ENCODE peak calls at places on chromosomes 12 and 14, in eight cellular contexts. One of them, this sample, is unnamed.

GRCh38 chr14:68172216-68172615 is 352.6 kb downstream of the RAD51B start:
- DNase-seq in A172: no peak
- DNase-seq in GM04504: no peak
- DNase-seq in kidney glomerular epithelial cell: peak; percentile 91
- DNase-seq in stimulated activated CD4-positive, alpha-beta T cell treated with anti-CD3 and anti-CD28 coated beads, TNF-alpha, amount 100 ng/mL, for 24 hours: no peak
- DNase-seq in stimulated activated CD8-positive, alpha-beta memory T cell treated with anti-CD3 and anti-CD28 coated beads, Interleukin-4, amount 100 ng/mL, for 24 hours: no peak
- DNase-seq in activated CD4-positive, alpha-beta T cell treated with anti-CD3 and anti-CD28 coated beads, Interleukin-2, amount 50 U/mL, for 24 hours: no peak
- DNase-seq in SK-MEL-5: no peak
- DNase-seq in this sample: no peak

GRCh38 chr12:89469361-89469760 is 55.2 kb downstream of the GALNT4 start:
- DNase-seq in GM04504: no peak
- DNase-seq in kidney glomerular epithelial cell: no peak
- DNase-seq in stimulated activated CD4-positive, alpha-beta T cell treated with anti-CD3 and anti-CD28 coated beads, TNF-alpha, amount 100 ng/mL, for 24 hours: no peak
- DNase-seq in SK-MEL-5: no peak
- DNase-seq in stimulated activated CD8-positive, alpha-beta memory T cell treated with anti-CD3 and anti-CD28 coated beads, Interleukin-4, amount 100 ng/mL, for 24 hours: no peak
- DNase-seq in activated CD4-positive, alpha-beta T cell treated with anti-CD3 and anti-CD28 coated beads, Interleukin-2, amount 50 U/mL, for 24 hours: no peak
- DNase-seq in A172: peak; percentile 40
- DNase-seq in this sample: no peak

GRCh38 chr12:89960607-89961394 is 252.2 kb upstream of the ATP2B1 start:
- DNase-seq in A172: no peak
- DNase-seq in kidney glomerular epithelial cell: no peak
- DNase-seq in stimulated activated CD4-positive, alpha-beta T cell treated with anti-CD3 and anti-CD28 coated beads, TNF-alpha, amount 100 ng/mL, for 24 hours: no peak
- DNase-seq in GM04504: no peak
- DNase-seq in SK-MEL-5: no peak
- DNase-seq in activated CD4-positive, alpha-beta T cell treated with anti-CD3 and anti-CD28 coated beads, Interleukin-2, amount 50 U/mL, for 24 hours: no peak
- DNase-seq in stimulated activated CD8-positive, alpha-beta memory T cell treated with anti-CD3 and anti-CD28 coated beads, Interleukin-4, amount 100 ng/mL, for 24 hours: no peak
- DNase-seq in this sample: peak; percentile 40

GRCh38 chr14:89466460-89466859 is 49.4 kb upstream of the FOXN3 start:
- DNase-seq in activated CD4-positive, alpha-beta T cell treated with anti-CD3 and anti-CD28 coated beads, Interleukin-2, amount 50 U/mL, for 24 hours: no peak
- DNase-seq in kidney glomerular epithelial cell: no peak
- DNase-seq in SK-MEL-5: no peak
- DNase-seq in stimulated activated CD8-positive, alpha-beta memory T cell treated with anti-CD3 and anti-CD28 coated beads, Interleukin-4, amount 100 ng/mL, for 24 hours: peak; percentile 48
- DNase-seq in GM04504: no peak
- DNase-seq in A172: no peak
- DNase-seq in stimulated activated CD4-positive, alpha-beta T cell treated with anti-CD3 and anti-CD28 coated beads, TNF-alpha, amount 100 ng/mL, for 24 hours: no peak
- DNase-seq in this sample: no peak

GRCh38 chr14:102215071-102215470 is 75.4 kb downstream of the WDR20 start:
- DNase-seq in A172: no peak
- DNase-seq in SK-MEL-5: no peak
- DNase-seq in activated CD4-positive, alpha-beta T cell treated with anti-CD3 and anti-CD28 coated beads, Interleukin-2, amount 50 U/mL, for 24 hours: no peak
- DNase-seq in stimulated activated CD4-positive, alpha-beta T cell treated with anti-CD3 and anti-CD28 coated beads, TNF-alpha, amount 100 ng/mL, for 24 hours: no peak
- DNase-seq in stimulated activated CD8-positive, alpha-beta memory T cell treated with anti-CD3 and anti-CD28 coated beads, Interleukin-4, amount 100 ng/mL, for 24 hours: no peak
- DNase-seq in kidney glomerular epithelial cell: no peak
- DNase-seq in GM04504: peak; percentile 55
- DNase-seq in this sample: peak; percentile 83

GRCh38 chr12:104974626-104975290 is 11.4 kb upstream of the NOPCHAP1 start:
- DNase-seq in kidney glomerular epithelial cell: no peak
- DNase-seq in activated CD4-positive, alpha-beta T cell treated with anti-CD3 and anti-CD28 coated beads, Interleukin-2, amount 50 U/mL, for 24 hours: no peak
- DNase-seq in GM04504: no peak
- DNase-seq in stimulated activated CD4-positive, alpha-beta T cell treated with anti-CD3 and anti-CD28 coated beads, TNF-alpha, amount 100 ng/mL, for 24 hours: no peak
- DNase-seq in SK-MEL-5: no peak
- DNase-seq in stimulated activated CD8-positive, alpha-beta memory T cell treated with anti-CD3 and anti-CD28 coated beads, Interleukin-4, amount 100 ng/mL, for 24 hours: no peak
- DNase-seq in A172: peak; percentile 20
- DNase-seq in this sample: no peak

GRCh38 chr12:131034631-131035267 is 81.0 kb downstream of the ADGRD1 start:
- DNase-seq in stimulated activated CD4-positive, alpha-beta T cell treated with anti-CD3 and anti-CD28 coated beads, TNF-alpha, amount 100 ng/mL, for 24 hours: no peak
- DNase-seq in kidney glomerular epithelial cell: no peak
- DNase-seq in GM04504: no peak
- DNase-seq in activated CD4-positive, alpha-beta T cell treated with anti-CD3 and anti-CD28 coated beads, Interleukin-2, amount 50 U/mL, for 24 hours: no peak
- DNase-seq in SK-MEL-5: no peak
- DNase-seq in stimulated activated CD8-positive, alpha-beta memory T cell treated with anti-CD3 and anti-CD28 coated beads, Interleukin-4, amount 100 ng/mL, for 24 hours: no peak
- DNase-seq in A172: no peak
- DNase-seq in this sample: no peak

GRCh38 chr12:29644536-29645162 is 139.1 kb downstream of the TMTC1 start:
- DNase-seq in stimulated activated CD4-positive, alpha-beta T cell treated with anti-CD3 and anti-CD28 coated beads, TNF-alpha, amount 100 ng/mL, for 24 hours: no peak
- DNase-seq in stimulated activated CD8-positive, alpha-beta memory T cell treated with anti-CD3 and anti-CD28 coated beads, Interleukin-4, amount 100 ng/mL, for 24 hours: no peak
- DNase-seq in GM04504: no peak
- DNase-seq in kidney glomerular epithelial cell: no peak
- DNase-seq in activated CD4-positive, alpha-beta T cell treated with anti-CD3 and anti-CD28 coated beads, Interleukin-2, amount 50 U/mL, for 24 hours: no peak
- DNase-seq in SK-MEL-5: no peak
- DNase-seq in A172: no peak
- DNase-seq in this sample: no peak

GRCh38 chr12:111367661-111368221 is 1.2 kb downstream of the PHETA1 start:
- DNase-seq in SK-MEL-5: no peak
- DNase-seq in stimulated activated CD8-positive, alpha-beta memory T cell treated with anti-CD3 and anti-CD28 coated beads, Interleukin-4, amount 100 ng/mL, for 24 hours: no peak
- DNase-seq in kidney glomerular epithelial cell: no peak
- DNase-seq in activated CD4-positive, alpha-beta T cell treated with anti-CD3 and anti-CD28 coated beads, Interleukin-2, amount 50 U/mL, for 24 hours: no peak
- DNase-seq in A172: no peak
- DNase-seq in GM04504: no peak
- DNase-seq in stimulated activated CD4-positive, alpha-beta T cell treated with anti-CD3 and anti-CD28 coated beads, TNF-alpha, amount 100 ng/mL, for 24 hours: no peak
- DNase-seq in this sample: peak; percentile 46

GRCh38 chr14:74538411-74539391 is 45.1 kb downstream of the ISCA2 start:
- DNase-seq in activated CD4-positive, alpha-beta T cell treated with anti-CD3 and anti-CD28 coated beads, Interleukin-2, amount 50 U/mL, for 24 hours: no peak
- DNase-seq in stimulated activated CD8-positive, alpha-beta memory T cell treated with anti-CD3 and anti-CD28 coated beads, Interleukin-4, amount 100 ng/mL, for 24 hours: no peak
- DNase-seq in A172: no peak
- DNase-seq in SK-MEL-5: no peak
- DNase-seq in GM04504: no peak
- DNase-seq in stimulated activated CD4-positive, alpha-beta T cell treated with anti-CD3 and anti-CD28 coated beads, TNF-alpha, amount 100 ng/mL, for 24 hours: no peak
- DNase-seq in kidney glomerular epithelial cell: no peak
- DNase-seq in this sample: no peak

GRCh38 chr12:21823581-21823980 is 49.1 kb upstream of the KCNJ8 start:
- DNase-seq in stimulated activated CD8-positive, alpha-beta memory T cell treated with anti-CD3 and anti-CD28 coated beads, Interleukin-4, amount 100 ng/mL, for 24 hours: no peak
- DNase-seq in kidney glomerular epithelial cell: peak; percentile 44
- DNase-seq in stimulated activated CD4-positive, alpha-beta T cell treated with anti-CD3 and anti-CD28 coated beads, TNF-alpha, amount 100 ng/mL, for 24 hours: no peak
- DNase-seq in GM04504: no peak
- DNase-seq in SK-MEL-5: no peak
- DNase-seq in A172: no peak
- DNase-seq in activated CD4-positive, alpha-beta T cell treated with anti-CD3 and anti-CD28 coated beads, Interleukin-2, amount 50 U/mL, for 24 hours: no peak
- DNase-seq in this sample: peak; percentile 20

GRCh38 chr14:89701079-89702043 is 253.2 kb downstream of the EFCAB11 start:
- DNase-seq in kidney glomerular epithelial cell: peak; percentile 30
- DNase-seq in SK-MEL-5: peak; percentile 51
- DNase-seq in GM04504: peak; percentile 43
- DNase-seq in activated CD4-positive, alpha-beta T cell treated with anti-CD3 and anti-CD28 coated beads, Interleukin-2, amount 50 U/mL, for 24 hours: peak; percentile 75
- DNase-seq in A172: peak; percentile 3
- DNase-seq in stimulated activated CD4-positive, alpha-beta T cell treated with anti-CD3 and anti-CD28 coated beads, TNF-alpha, amount 100 ng/mL, for 24 hours: peak; percentile 85
- DNase-seq in stimulated activated CD8-positive, alpha-beta memory T cell treated with anti-CD3 and anti-CD28 coated beads, Interleukin-4, amount 100 ng/mL, for 24 hours: peak; percentile 79
- DNase-seq in this sample: peak; percentile 33

GRCh38 chr12:118342115-118342514 is 30.6 kb downstream of the TAOK3 start:
- DNase-seq in stimulated activated CD4-positive, alpha-beta T cell treated with anti-CD3 and anti-CD28 coated beads, TNF-alpha, amount 100 ng/mL, for 24 hours: no peak
- DNase-seq in GM04504: no peak
- DNase-seq in kidney glomerular epithelial cell: no peak
- DNase-seq in activated CD4-positive, alpha-beta T cell treated with anti-CD3 and anti-CD28 coated beads, Interleukin-2, amount 50 U/mL, for 24 hours: no peak
- DNase-seq in SK-MEL-5: no peak
- DNase-seq in A172: no peak
- DNase-seq in stimulated activated CD8-positive, alpha-beta memory T cell treated with anti-CD3 and anti-CD28 coated beads, Interleukin-4, amount 100 ng/mL, for 24 hours: no peak
- DNase-seq in this sample: no peak

GRCh38 chr14:104973215-104974145 is 4.7 kb downstream of the AHNAK2 start:
- DNase-seq in A172: peak; percentile 95
- DNase-seq in activated CD4-positive, alpha-beta T cell treated with anti-CD3 and anti-CD28 coated beads, Interleukin-2, amount 50 U/mL, for 24 hours: no peak
- DNase-seq in GM04504: peak; percentile 93
- DNase-seq in stimulated activated CD8-positive, alpha-beta memory T cell treated with anti-CD3 and anti-CD28 coated beads, Interleukin-4, amount 100 ng/mL, for 24 hours: no peak
- DNase-seq in SK-MEL-5: peak; percentile 14
- DNase-seq in kidney glomerular epithelial cell: peak; percentile 92
- DNase-seq in stimulated activated CD4-positive, alpha-beta T cell treated with anti-CD3 and anti-CD28 coated beads, TNF-alpha, amount 100 ng/mL, for 24 hours: no peak
- DNase-seq in this sample: peak; percentile 94

GRCh38 chr12:13941258-13942249 is 39.8 kb downstream of the GRIN2B start:
- DNase-seq in SK-MEL-5: peak; percentile 82
- DNase-seq in kidney glomerular epithelial cell: peak; percentile 94
- DNase-seq in stimulated activated CD8-positive, alpha-beta memory T cell treated with anti-CD3 and anti-CD28 coated beads, Interleukin-4, amount 100 ng/mL, for 24 hours: no peak
- DNase-seq in stimulated activated CD4-positive, alpha-beta T cell treated with anti-CD3 and anti-CD28 coated beads, TNF-alpha, amount 100 ng/mL, for 24 hours: no peak
- DNase-seq in activated CD4-positive, alpha-beta T cell treated with anti-CD3 and anti-CD28 coated beads, Interleukin-2, amount 50 U/mL, for 24 hours: no peak
- DNase-seq in A172: peak; percentile 31
- DNase-seq in GM04504: peak; percentile 17
- DNase-seq in this sample: peak; percentile 100